ENCODE peak calls at places on chromosomes 12 and 14, in nine cellular contexts. One of them, this sample, is unnamed.

GRCh38 chr12:68381476-68381875 is 49.3 kb upstream of the MDM1 start:
- DNase-seq in mammary epithelial cell: no peak
- DNase-seq in endodermal cell: no peak
- DNase-seq in pancreas: no peak
- DNase-seq in astrocyte: no peak
- DNase-seq in psoas muscle: no peak
- DNase-seq in A673: no peak
- DNase-seq in tibial nerve: no peak
- DNase-seq in HepG2: no peak
- DNase-seq in this sample: no peak

GRCh38 chr14:61662437-61663311 is 32.6 kb upstream of the HIF1A start:
- DNase-seq in mammary epithelial cell: peak; percentile 81
- DNase-seq in endodermal cell: peak; percentile 45
- DNase-seq in pancreas: no peak
- DNase-seq in astrocyte: peak; percentile 81
- DNase-seq in psoas muscle: no peak
- DNase-seq in A673: peak; percentile 5
- DNase-seq in tibial nerve: no peak
- DNase-seq in HepG2: peak; percentile 59
- DNase-seq in this sample: peak; percentile 76

GRCh38 chr12:100164153-100164704 is 21.6 kb upstream of the BLTP3B start:
- DNase-seq in mammary epithelial cell: no peak
- DNase-seq in endodermal cell: no peak
- DNase-seq in pancreas: no peak
- DNase-seq in astrocyte: no peak
- DNase-seq in psoas muscle: no peak
- DNase-seq in A673: no peak
- DNase-seq in tibial nerve: no peak
- DNase-seq in HepG2: no peak
- DNase-seq in this sample: no peak

GRCh38 chr12:29616664-29617409 is 119.4 kb upstream of the OVCH1 start:
- DNase-seq in mammary epithelial cell: peak; percentile 92
- DNase-seq in endodermal cell: no peak
- DNase-seq in pancreas: no peak
- DNase-seq in astrocyte: peak; percentile 89
- DNase-seq in psoas muscle: no peak
- DNase-seq in A673: no peak
- DNase-seq in tibial nerve: no peak
- DNase-seq in HepG2: no peak
- DNase-seq in this sample: peak; percentile 95

GRCh38 chr12:26119391-26119981 is 5.4 kb downstream of the BHLHE41 start:
- DNase-seq in mammary epithelial cell: peak; percentile 68
- DNase-seq in endodermal cell: peak; percentile 65
- DNase-seq in pancreas: no peak
- DNase-seq in astrocyte: peak; percentile 61
- DNase-seq in psoas muscle: no peak
- DNase-seq in A673: peak; percentile 76
- DNase-seq in tibial nerve: no peak
- DNase-seq in HepG2: peak; percentile 24
- DNase-seq in this sample: peak; percentile 61

GRCh38 chr14:100616854-100617714 is 29.9 kb upstream of the BEGAIN start:
- DNase-seq in mammary epithelial cell: no peak
- DNase-seq in endodermal cell: peak; percentile 31
- DNase-seq in pancreas: no peak
- DNase-seq in astrocyte: no peak
- DNase-seq in psoas muscle: no peak
- DNase-seq in A673: no peak
- DNase-seq in tibial nerve: no peak
- DNase-seq in HepG2: no peak
- DNase-seq in this sample: no peak

GRCh38 chr14:61847861-61848260 is 85.6 kb downstream of the SNAPC1 start:
- DNase-seq in mammary epithelial cell: no peak
- DNase-seq in endodermal cell: no peak
- DNase-seq in pancreas: no peak
- DNase-seq in astrocyte: no peak
- DNase-seq in psoas muscle: no peak
- DNase-seq in A673: no peak
- DNase-seq in tibial nerve: no peak
- DNase-seq in HepG2: no peak
- DNase-seq in this sample: no peak

GRCh38 chr12:118120579-118121363 is 15.2 kb upstream of the PEBP1 start:
- DNase-seq in mammary epithelial cell: peak; percentile 40
- DNase-seq in endodermal cell: peak; percentile 98
- DNase-seq in pancreas: peak; percentile 78
- DNase-seq in astrocyte: peak; percentile 28
- DNase-seq in psoas muscle: peak; percentile 73
- DNase-seq in A673: peak; percentile 74
- DNase-seq in tibial nerve: peak; percentile 60
- DNase-seq in HepG2: peak; percentile 91
- DNase-seq in this sample: peak; percentile 72

GRCh38 chr12:18165889-18166288 is 75.9 kb upstream of the RERGL start:
- DNase-seq in mammary epithelial cell: no peak
- DNase-seq in endodermal cell: no peak
- DNase-seq in pancreas: no peak
- DNase-seq in astrocyte: no peak
- DNase-seq in psoas muscle: no peak
- DNase-seq in A673: no peak
- DNase-seq in tibial nerve: no peak
- DNase-seq in HepG2: no peak
- DNase-seq in this sample: no peak

GRCh38 chr12:75717902-75718301 is 206.5 kb upstream of the KRR1 start:
- DNase-seq in mammary epithelial cell: no peak
- DNase-seq in endodermal cell: no peak
- DNase-seq in pancreas: no peak
- DNase-seq in astrocyte: no peak
- DNase-seq in psoas muscle: no peak
- DNase-seq in A673: no peak
- DNase-seq in tibial nerve: no peak
- DNase-seq in HepG2: no peak
- DNase-seq in this sample: no peak

GRCh38 chr14:83816755-83817154 is 1713.2 kb upstream of the FLRT2 start:
- DNase-seq in mammary epithelial cell: no peak
- DNase-seq in endodermal cell: no peak
- DNase-seq in pancreas: no peak
- DNase-seq in astrocyte: no peak
- DNase-seq in psoas muscle: no peak
- DNase-seq in A673: no peak
- DNase-seq in tibial nerve: no peak
- DNase-seq in HepG2: no peak
- DNase-seq in this sample: peak; percentile 20

GRCh38 chr12:130787445-130788410 is 51.3 kb downstream of the STX2 start:
- DNase-seq in mammary epithelial cell: no peak
- DNase-seq in endodermal cell: peak; percentile 94
- DNase-seq in pancreas: no peak
- DNase-seq in astrocyte: peak; percentile 67
- DNase-seq in psoas muscle: no peak
- DNase-seq in A673: no peak
- DNase-seq in tibial nerve: no peak
- DNase-seq in HepG2: no peak
- DNase-seq in this sample: peak; percentile 67

GRCh38 chr12:100141666-100141997 is 1.0 kb downstream of the BLTP3B start:
- DNase-seq in mammary epithelial cell: peak; percentile 88
- DNase-seq in endodermal cell: no peak
- DNase-seq in pancreas: no peak
- DNase-seq in astrocyte: peak; percentile 90
- DNase-seq in psoas muscle: no peak
- DNase-seq in A673: peak; percentile 47
- DNase-seq in tibial nerve: no peak
- DNase-seq in HepG2: no peak
- DNase-seq in this sample: peak; percentile 79

GRCh38 chr12:111160350-111161142 is 208.3 kb downstream of the PHETA1 start:
- DNase-seq in mammary epithelial cell: no peak
- DNase-seq in endodermal cell: peak; percentile 66
- DNase-seq in pancreas: no peak
- DNase-seq in astrocyte: no peak
- DNase-seq in psoas muscle: no peak
- DNase-seq in A673: no peak
- DNase-seq in tibial nerve: no peak
- DNase-seq in HepG2: no peak
- DNase-seq in this sample: no peak

GRCh38 chr14:104819361-104819771 is 18.5 kb downstream of the ZBTB42 start:
- DNase-seq in mammary epithelial cell: no peak
- DNase-seq in endodermal cell: peak; percentile 44
- DNase-seq in pancreas: no peak
- DNase-seq in astrocyte: no peak
- DNase-seq in psoas muscle: no peak
- DNase-seq in A673: no peak
- DNase-seq in tibial nerve: no peak
- DNase-seq in HepG2: no peak
- DNase-seq in this sample: no peak

DNA sequence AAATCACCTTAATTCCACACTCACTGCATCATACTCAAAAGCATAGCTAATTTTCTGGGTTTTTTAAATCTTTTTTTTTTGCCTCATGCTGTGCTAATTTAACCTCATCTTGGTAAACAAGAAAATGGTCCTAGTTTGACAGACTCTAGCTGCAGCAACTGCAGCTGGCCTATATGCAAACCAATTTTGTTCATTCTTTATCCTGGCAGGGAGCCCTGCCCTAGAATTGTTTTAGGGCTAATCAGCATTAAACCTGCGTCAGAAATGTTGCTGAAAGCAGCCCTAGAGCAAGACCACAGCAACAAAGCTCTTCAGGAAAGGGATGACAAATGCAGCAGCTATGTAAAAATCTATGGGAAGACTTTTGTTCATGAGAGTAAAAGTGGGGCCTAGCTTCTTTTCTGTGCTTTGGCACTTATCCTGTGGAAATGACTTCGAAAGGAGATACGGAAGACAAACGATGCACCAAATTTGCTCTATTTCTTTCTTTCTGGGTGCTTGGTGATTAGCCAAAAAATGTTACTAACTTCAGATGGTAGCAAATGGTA is 72.2 kb downstream of the DENND5B start:
- DNase-seq in mammary epithelial cell: peak; percentile 97
- DNase-seq in endodermal cell: peak; percentile 71
- DNase-seq in pancreas: no peak
- DNase-seq in astrocyte: peak; percentile 100
- DNase-seq in psoas muscle: no peak
- DNase-seq in A673: peak; percentile 76
- DNase-seq in tibial nerve: no peak
- DNase-seq in HepG2: peak; percentile 10
- DNase-seq in this sample: peak; percentile 100
- H3K27ac ChIP-seq in mammary epithelial cell: peak overlapping the region; percentile 98
- H3K27ac ChIP-seq in endodermal cell: peak overlapping the region; percentile 69
- H3K27ac ChIP-seq in pancreas: no peak overlapping the region
- H3K27ac ChIP-seq in astrocyte: peak overlapping the region; percentile 97
- H3K27ac ChIP-seq in psoas muscle: no peak overlapping the region
- H3K27ac ChIP-seq in A673: peak overlapping the region; percentile 12
- H3K27ac ChIP-seq in tibial nerve: peak overlapping the region; percentile 32
- H3K27ac ChIP-seq in HepG2: peak overlapping the region; percentile 8
- H3K27ac ChIP-seq in this sample: peak overlapping the region; percentile 97

GRCh38 chr12:108175310-108175709 is 46.2 kb downstream of the WSCD2 start:
- DNase-seq in mammary epithelial cell: no peak
- DNase-seq in endodermal cell: peak; percentile 78
- DNase-seq in pancreas: no peak
- DNase-seq in astrocyte: no peak
- DNase-seq in psoas muscle: no peak
- DNase-seq in A673: peak; percentile 49
- DNase-seq in tibial nerve: no peak
- DNase-seq in HepG2: no peak
- DNase-seq in this sample: no peak
- TF ChIP-seq CTCF in mammary epithelial cell: peak; percentile 7
- TF ChIP-seq CTCF in endodermal cell: no peak
- TF ChIP-seq CTCF in pancreas: no peak
- TF ChIP-seq CTCF in astrocyte: no peak
- TF ChIP-seq CTCF in psoas muscle: no peak
- TF ChIP-seq CTCF in A673: peak; percentile 10
- TF ChIP-seq CTCF in tibial nerve: no peak
- TF ChIP-seq CTCF in HepG2: no peak
- TF ChIP-seq CTCF in this sample: no peak

GRCh38 chr12:55930771-55931316 is at the start of gene DGKA:
- DNase-seq in mammary epithelial cell: peak; percentile 83
- DNase-seq in endodermal cell: peak; percentile 86
- DNase-seq in pancreas: no peak
- DNase-seq in astrocyte: peak; percentile 61
- DNase-seq in psoas muscle: peak; percentile 26
- DNase-seq in A673: peak; percentile 82
- DNase-seq in tibial nerve: no peak
- DNase-seq in HepG2: peak; percentile 65
- DNase-seq in this sample: peak; percentile 49

GRCh38 chr12:55932546-55932919 is 1.6 kb downstream of the DGKA start:
- DNase-seq in mammary epithelial cell: peak; percentile 58
- DNase-seq in endodermal cell: peak; percentile 61
- DNase-seq in pancreas: no peak
- DNase-seq in astrocyte: peak; percentile 41
- DNase-seq in psoas muscle: no peak
- DNase-seq in A673: no peak
- DNase-seq in tibial nerve: no peak
- DNase-seq in HepG2: no peak
- DNase-seq in this sample: peak; percentile 27

GRCh38 chr12:55933158-55933798 is 2.3 kb downstream of the DGKA start:
- DNase-seq in mammary epithelial cell: peak; percentile 97
- DNase-seq in endodermal cell: no peak
- DNase-seq in pancreas: no peak
- DNase-seq in astrocyte: no peak
- DNase-seq in psoas muscle: no peak
- DNase-seq in A673: no peak
- DNase-seq in tibial nerve: no peak
- DNase-seq in HepG2: no peak
- DNase-seq in this sample: no peak

GRCh38 chr12:55931780-55932545 is 1.0 kb downstream of the DGKA start:
- DNase-seq in mammary epithelial cell: no peak
- DNase-seq in endodermal cell: peak; percentile 88
- DNase-seq in pancreas: peak; percentile 80
- DNase-seq in astrocyte: peak; percentile 12
- DNase-seq in psoas muscle: peak; percentile 58
- DNase-seq in A673: peak; percentile 33
- DNase-seq in tibial nerve: peak; percentile 36
- DNase-seq in HepG2: no peak
- DNase-seq in this sample: no peak

DNA sequence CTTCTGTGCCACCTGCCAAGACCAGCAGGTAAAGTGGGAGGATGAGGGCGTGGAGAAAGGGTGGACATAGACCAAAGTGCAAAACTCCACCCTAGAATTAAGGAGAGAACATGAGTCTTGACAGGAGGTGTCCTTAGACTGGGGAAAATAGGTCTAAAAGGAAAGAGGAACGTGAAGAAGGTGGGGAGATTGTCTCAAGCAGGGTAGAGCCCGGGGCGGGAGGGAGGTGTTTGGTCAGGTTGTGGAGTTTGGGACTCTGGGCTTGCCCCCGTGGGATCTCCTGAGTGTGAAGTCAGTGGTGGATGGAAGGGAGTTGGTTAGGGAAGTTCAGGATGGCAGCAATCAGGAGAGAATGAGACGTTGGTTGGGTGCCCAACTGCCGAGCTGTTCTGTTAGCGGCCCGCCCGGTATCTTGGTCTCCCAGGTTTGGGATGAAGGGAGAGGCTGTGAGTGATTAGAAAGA is 386 bp downstream of the DGKA start:
- DNase-seq in mammary epithelial cell: no peak
- DNase-seq in endodermal cell: no peak
- DNase-seq in pancreas: no peak
- DNase-seq in astrocyte: no peak
- DNase-seq in psoas muscle: no peak
- DNase-seq in A673: no peak
- DNase-seq in tibial nerve: no peak
- DNase-seq in HepG2: no peak
- DNase-seq in this sample: no peak
- H3K4me3 ChIP-seq in mammary epithelial cell: peak overlapping the region; percentile 63
- H3K4me3 ChIP-seq in endodermal cell: peak overlapping the region; percentile 84
- H3K4me3 ChIP-seq in pancreas: peak overlapping the region; percentile 75
- H3K4me3 ChIP-seq in astrocyte: peak overlapping the region; percentile 55
- H3K4me3 ChIP-seq in psoas muscle: peak overlapping the region; percentile 77
- H3K4me3 ChIP-seq in A673: peak overlapping the region; percentile 53
- H3K4me3 ChIP-seq in tibial nerve: peak overlapping the region; percentile 64
- H3K4me3 ChIP-seq in HepG2: peak overlapping the region; percentile 70
- H3K4me3 ChIP-seq in this sample: peak overlapping the region; percentile 81

GRCh38 chr14:103730490-103731035 is 15.0 kb downstream of the ZFYVE21 start:
- DNase-seq in mammary epithelial cell: no peak
- DNase-seq in endodermal cell: no peak
- DNase-seq in pancreas: peak; percentile 94
- DNase-seq in astrocyte: peak; percentile 33
- DNase-seq in psoas muscle: peak; percentile 67
- DNase-seq in A673: no peak
- DNase-seq in tibial nerve: no peak
- DNase-seq in HepG2: no peak
- DNase-seq in this sample: no peak
- H3K27ac ChIP-seq in mammary epithelial cell: no peak overlapping the region
- H3K27ac ChIP-seq in endodermal cell: no peak overlapping the region
- H3K27ac ChIP-seq in pancreas: no peak overlapping the region
- H3K27ac ChIP-seq in astrocyte: no peak overlapping the region
- H3K27ac ChIP-seq in psoas muscle: peak overlapping the region; percentile 39
- H3K27ac ChIP-seq in A673: no peak overlapping the region
- H3K27ac ChIP-seq in tibial nerve: no peak overlapping the region
- H3K27ac ChIP-seq in HepG2: no peak overlapping the region
- H3K27ac ChIP-seq in this sample: no peak overlapping the region